ENCODE peak calls at places on chromosomes 6 and 20, in ten cellular contexts. One of them, this sample, is unnamed.

GRCh38 chr6:80223743-80224212 is 117.3 kb downstream of the BCKDHB start:
- DNase-seq in M059J: peak; percentile 7
- DNase-seq in mesendoderm: no peak
- DNase-seq in brain microvascular endothelial cell: no peak
- DNase-seq in CD4-positive, alpha-beta memory T cell: no peak
- DNase-seq in NK-92 treated with Interleukin-12 subunit alpha and Interleukin-12 subunit beta, amount 100 ng/mL, for 24 hours: no peak
- DNase-seq in spleen: no peak
- DNase-seq in GDM1: no peak
- DNase-seq in Peyer's patch: no peak
- DNase-seq in stimulated activated CD8-positive, alpha-beta memory T cell treated with anti-CD3 and anti-CD28 coated beads, Interleukin-2, amount 100 ng/mL, for 1 hour: no peak
- DNase-seq in this sample: no peak

GRCh38 chr6:88577461-88577860 is 386.0 kb downstream of the RNGTT start:
- DNase-seq in M059J: no peak
- DNase-seq in mesendoderm: no peak
- DNase-seq in brain microvascular endothelial cell: no peak
- DNase-seq in CD4-positive, alpha-beta memory T cell: no peak
- DNase-seq in NK-92 treated with Interleukin-12 subunit alpha and Interleukin-12 subunit beta, amount 100 ng/mL, for 24 hours: no peak
- DNase-seq in spleen: no peak
- DNase-seq in GDM1: no peak
- DNase-seq in Peyer's patch: no peak
- DNase-seq in stimulated activated CD8-positive, alpha-beta memory T cell treated with anti-CD3 and anti-CD28 coated beads, Interleukin-2, amount 100 ng/mL, for 1 hour: no peak
- DNase-seq in this sample: no peak

GRCh38 chr20:40962733-40963504 is 65.7 kb upstream of the TOP1 start:
- DNase-seq in M059J: peak; percentile 74
- DNase-seq in mesendoderm: peak; percentile 83
- DNase-seq in brain microvascular endothelial cell: peak; percentile 47
- DNase-seq in CD4-positive, alpha-beta memory T cell: peak; percentile 64
- DNase-seq in NK-92 treated with Interleukin-12 subunit alpha and Interleukin-12 subunit beta, amount 100 ng/mL, for 24 hours: peak; percentile 41
- DNase-seq in spleen: peak; percentile 91
- DNase-seq in GDM1: peak; percentile 38
- DNase-seq in Peyer's patch: peak; percentile 89
- DNase-seq in stimulated activated CD8-positive, alpha-beta memory T cell treated with anti-CD3 and anti-CD28 coated beads, Interleukin-2, amount 100 ng/mL, for 1 hour: peak; percentile 56
- DNase-seq in this sample: peak; percentile 18

GRCh38 chr6:170269151-170269872 is 21.6 kb downstream of the DLL1 start:
- DNase-seq in M059J: no peak
- DNase-seq in mesendoderm: no peak
- DNase-seq in brain microvascular endothelial cell: no peak
- DNase-seq in CD4-positive, alpha-beta memory T cell: no peak
- DNase-seq in NK-92 treated with Interleukin-12 subunit alpha and Interleukin-12 subunit beta, amount 100 ng/mL, for 24 hours: no peak
- DNase-seq in spleen: no peak
- DNase-seq in GDM1: no peak
- DNase-seq in Peyer's patch: no peak
- DNase-seq in stimulated activated CD8-positive, alpha-beta memory T cell treated with anti-CD3 and anti-CD28 coated beads, Interleukin-2, amount 100 ng/mL, for 1 hour: no peak
- DNase-seq in this sample: no peak

GRCh38 chr6:32882879-32883250 is 28.9 kb downstream of the PSMB9 start:
- DNase-seq in M059J: peak; percentile 80
- DNase-seq in mesendoderm: no peak
- DNase-seq in brain microvascular endothelial cell: peak; percentile 72
- DNase-seq in CD4-positive, alpha-beta memory T cell: no peak
- DNase-seq in NK-92 treated with Interleukin-12 subunit alpha and Interleukin-12 subunit beta, amount 100 ng/mL, for 24 hours: no peak
- DNase-seq in spleen: no peak
- DNase-seq in GDM1: no peak
- DNase-seq in Peyer's patch: no peak
- DNase-seq in stimulated activated CD8-positive, alpha-beta memory T cell treated with anti-CD3 and anti-CD28 coated beads, Interleukin-2, amount 100 ng/mL, for 1 hour: no peak
- DNase-seq in this sample: peak; percentile 42

GRCh38 chr6:1862411-1862810 is 252.7 kb downstream of the FOXC1 start:
- DNase-seq in M059J: no peak
- DNase-seq in mesendoderm: no peak
- DNase-seq in brain microvascular endothelial cell: no peak
- DNase-seq in CD4-positive, alpha-beta memory T cell: no peak
- DNase-seq in NK-92 treated with Interleukin-12 subunit alpha and Interleukin-12 subunit beta, amount 100 ng/mL, for 24 hours: no peak
- DNase-seq in spleen: no peak
- DNase-seq in GDM1: no peak
- DNase-seq in Peyer's patch: no peak
- DNase-seq in stimulated activated CD8-positive, alpha-beta memory T cell treated with anti-CD3 and anti-CD28 coated beads, Interleukin-2, amount 100 ng/mL, for 1 hour: no peak
- DNase-seq in this sample: no peak

GRCh38 chr6:29521006-29521680 is 33.4 kb upstream of the MAS1L start:
- DNase-seq in M059J: no peak
- DNase-seq in mesendoderm: no peak
- DNase-seq in brain microvascular endothelial cell: no peak
- DNase-seq in CD4-positive, alpha-beta memory T cell: no peak
- DNase-seq in NK-92 treated with Interleukin-12 subunit alpha and Interleukin-12 subunit beta, amount 100 ng/mL, for 24 hours: no peak
- DNase-seq in spleen: no peak
- DNase-seq in GDM1: no peak
- DNase-seq in Peyer's patch: no peak
- DNase-seq in stimulated activated CD8-positive, alpha-beta memory T cell treated with anti-CD3 and anti-CD28 coated beads, Interleukin-2, amount 100 ng/mL, for 1 hour: no peak
- DNase-seq in this sample: no peak

GRCh38 chr20:33131949-33132822 is 35.8 kb upstream of the BPIFA2 start:
- DNase-seq in M059J: no peak
- DNase-seq in mesendoderm: peak; percentile 50
- DNase-seq in brain microvascular endothelial cell: no peak
- DNase-seq in CD4-positive, alpha-beta memory T cell: no peak
- DNase-seq in NK-92 treated with Interleukin-12 subunit alpha and Interleukin-12 subunit beta, amount 100 ng/mL, for 24 hours: no peak
- DNase-seq in spleen: no peak
- DNase-seq in GDM1: no peak
- DNase-seq in Peyer's patch: no peak
- DNase-seq in stimulated activated CD8-positive, alpha-beta memory T cell treated with anti-CD3 and anti-CD28 coated beads, Interleukin-2, amount 100 ng/mL, for 1 hour: no peak
- DNase-seq in this sample: no peak

GRCh38 chr20:36836591-36837329 is 39.2 kb upstream of the TLDC2 start:
- DNase-seq in M059J: peak; percentile 76
- DNase-seq in mesendoderm: peak; percentile 94
- DNase-seq in brain microvascular endothelial cell: peak; percentile 67
- DNase-seq in CD4-positive, alpha-beta memory T cell: no peak
- DNase-seq in NK-92 treated with Interleukin-12 subunit alpha and Interleukin-12 subunit beta, amount 100 ng/mL, for 24 hours: peak; percentile 13
- DNase-seq in spleen: peak; percentile 90
- DNase-seq in GDM1: peak; percentile 68
- DNase-seq in Peyer's patch: peak; percentile 88
- DNase-seq in stimulated activated CD8-positive, alpha-beta memory T cell treated with anti-CD3 and anti-CD28 coated beads, Interleukin-2, amount 100 ng/mL, for 1 hour: no peak
- DNase-seq in this sample: no peak

GRCh38 chr20:1377341-1377871 is 15.4 kb downstream of the FKBP1A start:
- DNase-seq in M059J: peak; percentile 43
- DNase-seq in mesendoderm: no peak
- DNase-seq in brain microvascular endothelial cell: no peak
- DNase-seq in CD4-positive, alpha-beta memory T cell: no peak
- DNase-seq in NK-92 treated with Interleukin-12 subunit alpha and Interleukin-12 subunit beta, amount 100 ng/mL, for 24 hours: no peak
- DNase-seq in spleen: no peak
- DNase-seq in GDM1: no peak
- DNase-seq in Peyer's patch: no peak
- DNase-seq in stimulated activated CD8-positive, alpha-beta memory T cell treated with anti-CD3 and anti-CD28 coated beads, Interleukin-2, amount 100 ng/mL, for 1 hour: no peak
- DNase-seq in this sample: no peak

GRCh38 chr20:34557936-34558319 is 590 bp upstream of the MAP1LC3A start:
- DNase-seq in M059J: no peak
- DNase-seq in mesendoderm: no peak
- DNase-seq in brain microvascular endothelial cell: no peak
- DNase-seq in CD4-positive, alpha-beta memory T cell: no peak
- DNase-seq in NK-92 treated with Interleukin-12 subunit alpha and Interleukin-12 subunit beta, amount 100 ng/mL, for 24 hours: no peak
- DNase-seq in spleen: no peak
- DNase-seq in GDM1: no peak
- DNase-seq in Peyer's patch: no peak
- DNase-seq in stimulated activated CD8-positive, alpha-beta memory T cell treated with anti-CD3 and anti-CD28 coated beads, Interleukin-2, amount 100 ng/mL, for 1 hour: no peak
- DNase-seq in this sample: no peak

GRCh38 chr6:44898296-44898930 is 429.7 kb upstream of the RUNX2 start:
- DNase-seq in M059J: peak; percentile 35
- DNase-seq in mesendoderm: peak; percentile 25
- DNase-seq in brain microvascular endothelial cell: peak; percentile 38
- DNase-seq in CD4-positive, alpha-beta memory T cell: no peak
- DNase-seq in NK-92 treated with Interleukin-12 subunit alpha and Interleukin-12 subunit beta, amount 100 ng/mL, for 24 hours: no peak
- DNase-seq in spleen: no peak
- DNase-seq in GDM1: no peak
- DNase-seq in Peyer's patch: no peak
- DNase-seq in stimulated activated CD8-positive, alpha-beta memory T cell treated with anti-CD3 and anti-CD28 coated beads, Interleukin-2, amount 100 ng/mL, for 1 hour: no peak
- DNase-seq in this sample: peak; percentile 87

GRCh38 chr6:101015541-101015940 is 134.4 kb upstream of the ASCC3 start:
- DNase-seq in M059J: no peak
- DNase-seq in mesendoderm: no peak
- DNase-seq in brain microvascular endothelial cell: no peak
- DNase-seq in CD4-positive, alpha-beta memory T cell: no peak
- DNase-seq in NK-92 treated with Interleukin-12 subunit alpha and Interleukin-12 subunit beta, amount 100 ng/mL, for 24 hours: no peak
- DNase-seq in spleen: no peak
- DNase-seq in GDM1: no peak
- DNase-seq in Peyer's patch: no peak
- DNase-seq in stimulated activated CD8-positive, alpha-beta memory T cell treated with anti-CD3 and anti-CD28 coated beads, Interleukin-2, amount 100 ng/mL, for 1 hour: no peak
- DNase-seq in this sample: no peak

GRCh38 chr6:37239511-37239910 is 18.1 kb upstream of the TBC1D22B start:
- DNase-seq in M059J: no peak
- DNase-seq in mesendoderm: no peak
- DNase-seq in brain microvascular endothelial cell: no peak
- DNase-seq in CD4-positive, alpha-beta memory T cell: no peak
- DNase-seq in NK-92 treated with Interleukin-12 subunit alpha and Interleukin-12 subunit beta, amount 100 ng/mL, for 24 hours: no peak
- DNase-seq in spleen: no peak
- DNase-seq in GDM1: no peak
- DNase-seq in Peyer's patch: no peak
- DNase-seq in stimulated activated CD8-positive, alpha-beta memory T cell treated with anti-CD3 and anti-CD28 coated beads, Interleukin-2, amount 100 ng/mL, for 1 hour: no peak
- DNase-seq in this sample: peak; percentile 47

GRCh38 chr6:3750324-3751018 is 1.0 kb downstream of the PXDC1 start:
- DNase-seq in M059J: peak; percentile 91
- DNase-seq in mesendoderm: peak; percentile 58
- DNase-seq in brain microvascular endothelial cell: peak; percentile 64
- DNase-seq in CD4-positive, alpha-beta memory T cell: no peak
- DNase-seq in NK-92 treated with Interleukin-12 subunit alpha and Interleukin-12 subunit beta, amount 100 ng/mL, for 24 hours: no peak
- DNase-seq in spleen: peak; percentile 92
- DNase-seq in GDM1: no peak
- DNase-seq in Peyer's patch: peak; percentile 91
- DNase-seq in stimulated activated CD8-positive, alpha-beta memory T cell treated with anti-CD3 and anti-CD28 coated beads, Interleukin-2, amount 100 ng/mL, for 1 hour: no peak
- DNase-seq in this sample: peak; percentile 58

GRCh38 chr6:134911532-134911931 is 38.4 kb downstream of the ALDH8A1 start:
- DNase-seq in M059J: peak; percentile 88
- DNase-seq in mesendoderm: no peak
- DNase-seq in brain microvascular endothelial cell: peak; percentile 58
- DNase-seq in CD4-positive, alpha-beta memory T cell: no peak
- DNase-seq in NK-92 treated with Interleukin-12 subunit alpha and Interleukin-12 subunit beta, amount 100 ng/mL, for 24 hours: no peak
- DNase-seq in spleen: no peak
- DNase-seq in GDM1: no peak
- DNase-seq in Peyer's patch: no peak
- DNase-seq in stimulated activated CD8-positive, alpha-beta memory T cell treated with anti-CD3 and anti-CD28 coated beads, Interleukin-2, amount 100 ng/mL, for 1 hour: no peak
- DNase-seq in this sample: peak; percentile 92

GRCh38 chr20:51118985-51119527 is 96.1 kb upstream of the KCNG1 start:
- DNase-seq in M059J: no peak
- DNase-seq in mesendoderm: no peak
- DNase-seq in brain microvascular endothelial cell: no peak
- DNase-seq in CD4-positive, alpha-beta memory T cell: no peak
- DNase-seq in NK-92 treated with Interleukin-12 subunit alpha and Interleukin-12 subunit beta, amount 100 ng/mL, for 24 hours: no peak
- DNase-seq in spleen: peak; percentile 31
- DNase-seq in GDM1: no peak
- DNase-seq in Peyer's patch: no peak
- DNase-seq in stimulated activated CD8-positive, alpha-beta memory T cell treated with anti-CD3 and anti-CD28 coated beads, Interleukin-2, amount 100 ng/mL, for 1 hour: no peak
- DNase-seq in this sample: no peak

GRCh38 chr6:156590482-156590881 is 186.7 kb upstream of the ARID1B start:
- DNase-seq in M059J: peak; percentile 10
- DNase-seq in mesendoderm: peak; percentile 44
- DNase-seq in brain microvascular endothelial cell: no peak
- DNase-seq in CD4-positive, alpha-beta memory T cell: no peak
- DNase-seq in NK-92 treated with Interleukin-12 subunit alpha and Interleukin-12 subunit beta, amount 100 ng/mL, for 24 hours: no peak
- DNase-seq in spleen: no peak
- DNase-seq in GDM1: no peak
- DNase-seq in Peyer's patch: no peak
- DNase-seq in stimulated activated CD8-positive, alpha-beta memory T cell treated with anti-CD3 and anti-CD28 coated beads, Interleukin-2, amount 100 ng/mL, for 1 hour: no peak
- DNase-seq in this sample: no peak

GRCh38 chr20:45965169-45966002 is 6.6 kb downstream of the ZNF335 start:
- DNase-seq in M059J: no peak
- DNase-seq in mesendoderm: no peak
- DNase-seq in brain microvascular endothelial cell: no peak
- DNase-seq in CD4-positive, alpha-beta memory T cell: no peak
- DNase-seq in NK-92 treated with Interleukin-12 subunit alpha and Interleukin-12 subunit beta, amount 100 ng/mL, for 24 hours: no peak
- DNase-seq in spleen: peak; percentile 70
- DNase-seq in GDM1: no peak
- DNase-seq in Peyer's patch: no peak
- DNase-seq in stimulated activated CD8-positive, alpha-beta memory T cell treated with anti-CD3 and anti-CD28 coated beads, Interleukin-2, amount 100 ng/mL, for 1 hour: no peak
- DNase-seq in this sample: no peak

GRCh38 chr6:47149070-47149469 is 106.9 kb upstream of the ADGRF1 start:
- DNase-seq in M059J: no peak
- DNase-seq in mesendoderm: no peak
- DNase-seq in brain microvascular endothelial cell: no peak
- DNase-seq in CD4-positive, alpha-beta memory T cell: no peak
- DNase-seq in NK-92 treated with Interleukin-12 subunit alpha and Interleukin-12 subunit beta, amount 100 ng/mL, for 24 hours: no peak
- DNase-seq in spleen: no peak
- DNase-seq in GDM1: no peak
- DNase-seq in Peyer's patch: no peak
- DNase-seq in stimulated activated CD8-positive, alpha-beta memory T cell treated with anti-CD3 and anti-CD28 coated beads, Interleukin-2, amount 100 ng/mL, for 1 hour: no peak
- DNase-seq in this sample: no peak

GRCh38 chr6:112117554-112117953 is 30.2 kb downstream of the FAM229B start:
- DNase-seq in M059J: peak; percentile 91
- DNase-seq in mesendoderm: no peak
- DNase-seq in brain microvascular endothelial cell: peak; percentile 4
- DNase-seq in CD4-positive, alpha-beta memory T cell: no peak
- DNase-seq in NK-92 treated with Interleukin-12 subunit alpha and Interleukin-12 subunit beta, amount 100 ng/mL, for 24 hours: no peak
- DNase-seq in spleen: no peak
- DNase-seq in GDM1: peak; percentile 15
- DNase-seq in Peyer's patch: no peak
- DNase-seq in stimulated activated CD8-positive, alpha-beta memory T cell treated with anti-CD3 and anti-CD28 coated beads, Interleukin-2, amount 100 ng/mL, for 1 hour: no peak
- DNase-seq in this sample: peak; percentile 78

GRCh38 chr20:53579581-53580375 is 13.9 kb downstream of the ZNF217 start:
- DNase-seq in M059J: peak; percentile 80
- DNase-seq in mesendoderm: no peak
- DNase-seq in brain microvascular endothelial cell: no peak
- DNase-seq in CD4-positive, alpha-beta memory T cell: peak; percentile 52
- DNase-seq in NK-92 treated with Interleukin-12 subunit alpha and Interleukin-12 subunit beta, amount 100 ng/mL, for 24 hours: no peak
- DNase-seq in spleen: no peak
- DNase-seq in GDM1: no peak
- DNase-seq in Peyer's patch: peak; percentile 56
- DNase-seq in stimulated activated CD8-positive, alpha-beta memory T cell treated with anti-CD3 and anti-CD28 coated beads, Interleukin-2, amount 100 ng/mL, for 1 hour: no peak
- DNase-seq in this sample: peak; percentile 66